ENCODE peak calls at places on chromosomes 13 and 19, in six cellular contexts. G, Y, L, B, P and U are unnamed samples.

GRCh38 chr13:51539887-51540286 is 44.4 kb upstream of the WDFY2 start:
- DNase-seq in Y (no peak), G (no peak), P (no peak), B (no peak), L (no peak), U (no peak)

GRCh38 chr19:32863841-32864240 is 5.7 kb downstream of the SLC7A9 start:
- DNase-seq in G (no peak), Y (no peak), L (no peak), B (no peak), P (no peak), U (no peak)

GRCh38 chr19:35357867-35358573 is at the start of gene FFAR3:
- DNase-seq in G (no peak), P (peak; percentile 34), B (no peak), L (no peak), Y (peak; percentile 41), U (no peak)

GRCh38 chr19:10918359-10918758 is 10.1 kb downstream of the YIPF2 start:
- DNase-seq in B (no peak), L (peak; percentile 23), P (no peak), G (no peak), Y (no peak), U (no peak)

GRCh38 chr19:1113278-1113985 is 9.6 kb downstream of the GPX4 start:
- DNase-seq in B (peak; percentile 91), P (peak; percentile 96), G (peak; percentile 94), L (no peak), Y (peak; percentile 96), U (peak; percentile 44)

GRCh38 chr13:31431722-31432137 is 232.0 kb downstream of the B3GLCT start:
- DNase-seq in G (no peak), P (peak; percentile 73), B (peak; percentile 61), L (no peak), Y (peak; percentile 40), U (peak; percentile 10)

GRCh38 chr19:11448410-11448809 is 13.0 kb downstream of the PRKCSH start:
- DNase-seq in B (no peak), P (no peak), Y (no peak), L (no peak), G (no peak), U (no peak)

GRCh38 chr19:55446060-55446459 is 3.0 kb upstream of the SHISA7 start:
- DNase-seq in Y (no peak), B (no peak), G (no peak), P (no peak), L (no peak), U (no peak)

GRCh38 chr13:21668665-21669599 is 1.9 kb upstream of the FGF9 start:
- DNase-seq in Y (peak; percentile 22), B (peak; percentile 67), G (no peak), L (no peak), P (no peak), U (peak; percentile 59)

GRCh38 chr19:17762505-17763229 is 11.4 kb downstream of the FCHO1 start:
- DNase-seq in G (no peak), L (no peak), P (peak; percentile 82), Y (peak; percentile 70), B (peak; percentile 64), U (peak; percentile 47)

GRCh38 chr19:13955662-13956364 is 3.5 kb downstream of the DCAF15 start:
- DNase-seq in P (no peak), Y (no peak), L (no peak), G (no peak), B (no peak), U (no peak)

GRCh38 chr19:49339364-49340068 is 4.3 kb downstream of the CD37 start:
- DNase-seq in B (peak; percentile 89), Y (peak; percentile 88), L (no peak), P (peak; percentile 81), G (peak; percentile 90), U (peak; percentile 60)

GRCh38 chr13:68749801-68750200 is 1357.8 kb upstream of the ATXN8OS start:
- DNase-seq in P (no peak), G (no peak), L (no peak), Y (no peak), B (no peak), U (no peak)

GRCh38 chr19:38852231-38853044 is 2.7 kb upstream of the HNRNPL start:
- DNase-seq in L (no peak), B (peak; percentile 81), P (peak; percentile 66), Y (peak; percentile 71), G (peak; percentile 67), U (peak; percentile 55)

GRCh38 chr19:49924004-49924880 is 4.8 kb upstream of the ATF5 start:
- DNase-seq in P (no peak), G (no peak), L (no peak), B (no peak), Y (no peak), U (no peak)

GRCh38 chr19:10820173-10820572 is 15.8 kb downstream of the TMED1 start:
- DNase-seq in P (no peak), Y (no peak), L (no peak), B (no peak), G (no peak), U (no peak)

GRCh38 chr19:35031072-35031881 is 1.0 kb downstream of the SCN1B start:
- DNase-seq in Y (no peak), B (no peak), L (no peak), P (no peak), G (no peak), U (peak; percentile 70)

GRCh38 chr19:39335168-39335567 is 675 bp downstream of the GMFG start:
- DNase-seq in P (no peak), L (no peak), Y (no peak), B (peak; percentile 46), G (no peak), U (no peak)

GRCh38 chr13:113105032-113105993 is at the start of gene F7:
- DNase-seq in B (no peak), G (no peak), Y (no peak), P (no peak), L (no peak), U (no peak)

GRCh38 chr19:35468637-35469036 is 20.6 kb downstream of the FFAR2 start:
- DNase-seq in G (peak; percentile 59), Y (peak; percentile 36), L (no peak), P (peak; percentile 69), B (peak; percentile 92), U (peak; percentile 4)

GRCh38 chr19:45512881-45513483 is 5.7 kb downstream of the VASP start:
- DNase-seq in P (no peak), B (no peak), Y (no peak), G (no peak), L (no peak), U (no peak)